ENCODE peak calls at places on chromosomes 5 and 9, in four cellular contexts. C is CD4-positive, CD25-positive, alpha-beta regulatory T cell; O is RWPE2; I is activated T-cell treated with anti-CD3 and anti-CD28 coated beads, Interleukin-2, amount 50 U/mL, for 72 hours. D is an unnamed sample.

GRCh38 chr9:91273853-91274552 is 87.7 kb downstream of the AUH start:
- ATAC-seq in C (no peak), I (peak), O (peak), D (peak)

GRCh38 chr5:87102841-87103240 is 164.8 kb upstream of the RASA1 start:
- ATAC-seq in I (no peak), C (no peak), O (no peak), D (no peak)

GRCh38 chr5:149782900-149783586 is 52.9 kb downstream of the PPARGC1B start:
- ATAC-seq in O (no peak), I (no peak), C (no peak), D (no peak)

GRCh38 chr5:3886521-3887461 is 291.2 kb downstream of the IRX1 start:
- ATAC-seq in I (no peak), O (peak), C (no peak), D (no peak)

GRCh38 chr9:130927995-130928900 is 10.8 kb downstream of the FIBCD1 start:
- ATAC-seq in O (peak), C (no peak), I (peak), D (peak)

GRCh38 chr5:113678924-113679575 is 165.6 kb downstream of the YTHDC2 start:
- ATAC-seq in C (no peak), I (peak), O (peak), D (peak)

GRCh38 chr5:43008369-43009158 is 31.6 kb downstream of the ANXA2R start:
- ATAC-seq in I (peak), O (peak), C (peak), D (peak)

GRCh38 chr5:98789029-98789428 is 15.6 kb downstream of the RGMB start:
- ATAC-seq in C (no peak), I (no peak), O (no peak), D (no peak)

GRCh38 chr5:117475925-117476324 is 901.3 kb upstream of the SEMA6A start:
- ATAC-seq in O (no peak), C (no peak), I (no peak), D (no peak)

GRCh38 chr9:4713849-4714248 is 27.2 kb downstream of the AK3 start:
- ATAC-seq in C (no peak), O (no peak), I (peak), D (peak)

GRCh38 chr9:110984890-110985437 is 53.3 kb downstream of the LPAR1 start:
- ATAC-seq in C (no peak), O (no peak), I (no peak), D (no peak)

GRCh38 chr5:33737284-33737683 is 154.5 kb downstream of the ADAMTS12 start:
- ATAC-seq in O (no peak), I (no peak), C (no peak), D (no peak)

GRCh38 chr5:11941566-11941965 is 37.3 kb upstream of the CTNND2 start:
- ATAC-seq in I (no peak), O (peak), C (no peak), D (no peak)

GRCh38 chr5:149658299-149658698 is 71.8 kb upstream of the PPARGC1B start:
- ATAC-seq in C (no peak), I (no peak), O (no peak), D (no peak)

GRCh38 chr5:163467682-163468081 is 7.2 kb downstream of the HMMR start:
- ATAC-seq in O (no peak), C (no peak), I (no peak), D (no peak)

GRCh38 chr9:127109212-127109711 is 13.2 kb downstream of the ANGPTL2 start:
- ATAC-seq in C (no peak), O (no peak), I (no peak), D (no peak)

GRCh38 chr9:133449760-133450159 is 10.0 kb upstream of the CACFD1 start:
- ATAC-seq in I (no peak), C (no peak), O (peak), D (peak)

GRCh38 chr5:172038167-172038566 is 31.7 kb upstream of the FBXW11 start:
- ATAC-seq in C (no peak), I (no peak), O (no peak), D (no peak)

GRCh38 chr9:20314981-20315380 is 307.3 kb downstream of the MLLT3 start:
- ATAC-seq in I (peak), O (no peak), C (peak), D (no peak)

GRCh38 chr5:6907320-6907918 is 194.2 kb downstream of the TENT4A start:
- ATAC-seq in C (no peak), I (peak), O (no peak), D (no peak)

GRCh38 chr9:8821910-8822666 is 1022.5 kb upstream of the DMAC1 start:
- ATAC-seq in I (peak), O (no peak), C (no peak), D (no peak)

GRCh38 chr9:123722378-123722777 is 207.5 kb downstream of the DENND1A start:
- ATAC-seq in O (no peak), I (no peak), C (no peak), D (no peak)

GRCh38 chr5:139912804-139913203 is 117.2 kb downstream of the PSD2 start:
- ATAC-seq in I (no peak), O (no peak), C (no peak), D (no peak)

GRCh38 chr9:123005964-123006363 is 27.5 kb upstream of the GPR21 start:
- ATAC-seq in I (no peak), C (no peak), O (no peak), D (no peak)

D was measured in esophagus mucosa.